ENCODE peak calls at places on chromosomes 4 and X, in ten cellular contexts. One of them, this sample, is unnamed.

GRCh38 chr4:52051615-52052474 is 741 bp downstream of the SPATA18 start:
- DNase-seq in brain microvascular endothelial cell: peak
- DNase-seq in testis: peak
- DNase-seq in upper lobe of left lung: peak
- DNase-seq in coronary artery: peak
- DNase-seq in foreskin fibroblast: peak
- DNase-seq in HL-60: peak
- DNase-seq in CD4-positive, alpha-beta T cell: no peak
- DNase-seq in fibroblast of lung: peak
- DNase-seq in lower leg skin: peak
- DNase-seq in this sample: peak

GRCh38 chrX:1390621-1391369 is 1.1 kb downstream of the SLC25A6 start:
- DNase-seq in foreskin fibroblast: no peak
- DNase-seq in fibroblast of lung: no peak
- DNase-seq in brain microvascular endothelial cell: no peak
- DNase-seq in HL-60: no peak
- DNase-seq in testis: peak
- DNase-seq in coronary artery: no peak
- DNase-seq in CD4-positive, alpha-beta T cell: no peak
- DNase-seq in upper lobe of left lung: peak
- DNase-seq in lower leg skin: no peak
- DNase-seq in this sample: no peak

GRCh38 chr4:90318208-90318607 is 191.0 kb downstream of the CCSER1 start:
- DNase-seq in lower leg skin: no peak
- DNase-seq in HL-60: no peak
- DNase-seq in coronary artery: no peak
- DNase-seq in testis: no peak
- DNase-seq in foreskin fibroblast: peak
- DNase-seq in brain microvascular endothelial cell: peak
- DNase-seq in CD4-positive, alpha-beta T cell: no peak
- DNase-seq in fibroblast of lung: peak
- DNase-seq in upper lobe of left lung: no peak
- DNase-seq in this sample: no peak

GRCh38 chr4:108168672-108169562 is at the start of gene LEF1:
- DNase-seq in testis: peak
- DNase-seq in CD4-positive, alpha-beta T cell: peak
- DNase-seq in brain microvascular endothelial cell: peak
- DNase-seq in fibroblast of lung: peak
- DNase-seq in lower leg skin: no peak
- DNase-seq in coronary artery: no peak
- DNase-seq in foreskin fibroblast: peak
- DNase-seq in upper lobe of left lung: no peak
- DNase-seq in HL-60: no peak
- DNase-seq in this sample: peak

GRCh38 chr4:99615210-99615834 is 40.7 kb downstream of the MTTP start:
- DNase-seq in coronary artery: no peak
- DNase-seq in fibroblast of lung: no peak
- DNase-seq in CD4-positive, alpha-beta T cell: no peak
- DNase-seq in testis: no peak
- DNase-seq in brain microvascular endothelial cell: no peak
- DNase-seq in HL-60: no peak
- DNase-seq in lower leg skin: no peak
- DNase-seq in foreskin fibroblast: peak
- DNase-seq in upper lobe of left lung: no peak
- DNase-seq in this sample: no peak

GRCh38 chr4:39047691-39048090 is 14.3 kb upstream of the KLHL5 start:
- DNase-seq in HL-60: no peak
- DNase-seq in upper lobe of left lung: no peak
- DNase-seq in testis: no peak
- DNase-seq in foreskin fibroblast: peak
- DNase-seq in fibroblast of lung: no peak
- DNase-seq in CD4-positive, alpha-beta T cell: no peak
- DNase-seq in coronary artery: no peak
- DNase-seq in lower leg skin: no peak
- DNase-seq in brain microvascular endothelial cell: peak
- DNase-seq in this sample: no peak

GRCh38 chrX:39477438-39478120 is 620.2 kb downstream of the BCOR start:
- DNase-seq in fibroblast of lung: peak
- DNase-seq in brain microvascular endothelial cell: peak
- DNase-seq in foreskin fibroblast: no peak
- DNase-seq in upper lobe of left lung: no peak
- DNase-seq in lower leg skin: no peak
- DNase-seq in CD4-positive, alpha-beta T cell: no peak
- DNase-seq in coronary artery: no peak
- DNase-seq in testis: no peak
- DNase-seq in HL-60: no peak
- DNase-seq in this sample: no peak

GRCh38 chr4:28225005-28225404 is 1364.4 kb downstream of the STIM2 start:
- DNase-seq in brain microvascular endothelial cell: peak
- DNase-seq in HL-60: no peak
- DNase-seq in foreskin fibroblast: peak
- DNase-seq in coronary artery: no peak
- DNase-seq in fibroblast of lung: peak
- DNase-seq in lower leg skin: no peak
- DNase-seq in CD4-positive, alpha-beta T cell: no peak
- DNase-seq in upper lobe of left lung: no peak
- DNase-seq in testis: no peak
- DNase-seq in this sample: no peak

GRCh38 chrX:108000751-108001150 is 18.6 kb upstream of the TEX13B start:
- DNase-seq in foreskin fibroblast: peak
- DNase-seq in coronary artery: no peak
- DNase-seq in upper lobe of left lung: no peak
- DNase-seq in HL-60: no peak
- DNase-seq in brain microvascular endothelial cell: no peak
- DNase-seq in testis: no peak
- DNase-seq in lower leg skin: peak
- DNase-seq in CD4-positive, alpha-beta T cell: no peak
- DNase-seq in fibroblast of lung: no peak
- DNase-seq in this sample: no peak

GRCh38 chrX:107996124-107996523 is 14.0 kb upstream of the TEX13B start:
- DNase-seq in HL-60: no peak
- DNase-seq in CD4-positive, alpha-beta T cell: no peak
- DNase-seq in coronary artery: no peak
- DNase-seq in upper lobe of left lung: no peak
- DNase-seq in brain microvascular endothelial cell: no peak
- DNase-seq in lower leg skin: no peak
- DNase-seq in fibroblast of lung: no peak
- DNase-seq in foreskin fibroblast: no peak
- DNase-seq in testis: no peak
- DNase-seq in this sample: no peak

DNA sequence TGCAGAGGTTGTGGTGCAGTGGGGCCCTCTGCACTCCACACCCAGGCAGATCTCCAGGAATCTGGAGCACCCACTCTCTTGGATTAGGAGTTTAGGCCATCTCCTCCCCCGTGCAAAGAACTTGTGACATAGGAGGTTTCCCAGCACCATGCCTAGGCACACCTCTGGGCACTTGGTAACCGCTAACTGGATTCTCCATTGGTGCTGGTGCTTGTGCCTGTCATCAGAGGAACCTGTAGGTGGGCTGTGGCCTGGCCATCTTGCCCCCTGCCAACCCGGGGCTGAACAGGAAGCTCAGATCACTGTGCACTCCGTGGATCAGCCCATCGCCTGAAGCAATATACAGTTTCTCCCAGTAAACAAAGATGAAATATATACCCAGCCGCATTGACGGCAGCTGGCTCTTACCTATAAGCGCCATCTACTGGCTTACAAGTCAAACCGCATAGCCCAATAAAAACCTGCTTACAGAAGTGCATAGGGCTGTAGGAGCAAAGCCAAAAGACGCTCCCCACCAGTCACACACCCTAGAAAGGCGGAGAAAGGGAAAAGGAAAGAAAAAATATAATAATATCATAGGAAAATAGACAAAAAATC is 19.1 kb upstream of the TEX13B start:
- DNase-seq in coronary artery: no peak
- DNase-seq in brain microvascular endothelial cell: peak
- DNase-seq in CD4-positive, alpha-beta T cell: no peak
- DNase-seq in HL-60: peak
- DNase-seq in fibroblast of lung: peak
- DNase-seq in lower leg skin: peak
- DNase-seq in testis: no peak
- DNase-seq in foreskin fibroblast: peak
- DNase-seq in upper lobe of left lung: no peak
- DNase-seq in this sample: peak
- TF ChIP-seq CTCF in coronary artery: no peak
- TF ChIP-seq CTCF in brain microvascular endothelial cell: peak
- TF ChIP-seq CTCF in CD4-positive, alpha-beta T cell: peak
- TF ChIP-seq CTCF in HL-60: peak
- TF ChIP-seq CTCF in fibroblast of lung: peak
- TF ChIP-seq CTCF in lower leg skin: no peak
- TF ChIP-seq CTCF in testis: no peak
- TF ChIP-seq CTCF in foreskin fibroblast: peak
- TF ChIP-seq CTCF in upper lobe of left lung: no peak
- TF ChIP-seq CTCF in this sample: peak

GRCh38 chr4:26161030-26161824 is 159.6 kb upstream of the RBPJ start:
- DNase-seq in testis: no peak
- DNase-seq in lower leg skin: no peak
- DNase-seq in brain microvascular endothelial cell: no peak
- DNase-seq in upper lobe of left lung: no peak
- DNase-seq in foreskin fibroblast: peak
- DNase-seq in coronary artery: no peak
- DNase-seq in CD4-positive, alpha-beta T cell: no peak
- DNase-seq in HL-60: no peak
- DNase-seq in fibroblast of lung: no peak
- DNase-seq in this sample: no peak
- TF ChIP-seq CTCF in testis: no peak
- TF ChIP-seq CTCF in lower leg skin: no peak
- TF ChIP-seq CTCF in brain microvascular endothelial cell: peak
- TF ChIP-seq CTCF in upper lobe of left lung: no peak
- TF ChIP-seq CTCF in foreskin fibroblast: no peak
- TF ChIP-seq CTCF in coronary artery: no peak
- TF ChIP-seq CTCF in CD4-positive, alpha-beta T cell: no peak
- TF ChIP-seq CTCF in HL-60: no peak
- TF ChIP-seq CTCF in fibroblast of lung: peak
- TF ChIP-seq CTCF in this sample: peak

GRCh38 chr4:184287697-184288255 is 70.1 kb upstream of the ENPP6 start:
- DNase-seq in foreskin fibroblast: peak
- DNase-seq in lower leg skin: no peak
- DNase-seq in upper lobe of left lung: peak
- DNase-seq in HL-60: no peak
- DNase-seq in coronary artery: no peak
- DNase-seq in testis: no peak
- DNase-seq in CD4-positive, alpha-beta T cell: no peak
- DNase-seq in brain microvascular endothelial cell: peak
- DNase-seq in fibroblast of lung: peak
- DNase-seq in this sample: no peak
- TF ChIP-seq CTCF in foreskin fibroblast: peak
- TF ChIP-seq CTCF in lower leg skin: no peak
- TF ChIP-seq CTCF in upper lobe of left lung: peak
- TF ChIP-seq CTCF in HL-60: no peak
- TF ChIP-seq CTCF in coronary artery: no peak
- TF ChIP-seq CTCF in testis: no peak
- TF ChIP-seq CTCF in CD4-positive, alpha-beta T cell: no peak
- TF ChIP-seq CTCF in brain microvascular endothelial cell: peak
- TF ChIP-seq CTCF in fibroblast of lung: peak
- TF ChIP-seq CTCF in this sample: peak

GRCh38 chrX:53458082-53458481 is 23.9 kb upstream of the HSD17B10 start:
- DNase-seq in brain microvascular endothelial cell: no peak
- DNase-seq in CD4-positive, alpha-beta T cell: no peak
- DNase-seq in lower leg skin: no peak
- DNase-seq in upper lobe of left lung: no peak
- DNase-seq in testis: no peak
- DNase-seq in coronary artery: no peak
- DNase-seq in HL-60: no peak
- DNase-seq in fibroblast of lung: no peak
- DNase-seq in foreskin fibroblast: peak
- DNase-seq in this sample: no peak
- TF ChIP-seq CTCF in brain microvascular endothelial cell: peak
- TF ChIP-seq CTCF in CD4-positive, alpha-beta T cell: no peak
- TF ChIP-seq CTCF in lower leg skin: no peak
- TF ChIP-seq CTCF in upper lobe of left lung: no peak
- TF ChIP-seq CTCF in testis: no peak
- TF ChIP-seq CTCF in coronary artery: no peak
- TF ChIP-seq CTCF in HL-60: no peak
- TF ChIP-seq CTCF in fibroblast of lung: peak
- TF ChIP-seq CTCF in foreskin fibroblast: peak
- TF ChIP-seq CTCF in this sample: no peak

DNA sequence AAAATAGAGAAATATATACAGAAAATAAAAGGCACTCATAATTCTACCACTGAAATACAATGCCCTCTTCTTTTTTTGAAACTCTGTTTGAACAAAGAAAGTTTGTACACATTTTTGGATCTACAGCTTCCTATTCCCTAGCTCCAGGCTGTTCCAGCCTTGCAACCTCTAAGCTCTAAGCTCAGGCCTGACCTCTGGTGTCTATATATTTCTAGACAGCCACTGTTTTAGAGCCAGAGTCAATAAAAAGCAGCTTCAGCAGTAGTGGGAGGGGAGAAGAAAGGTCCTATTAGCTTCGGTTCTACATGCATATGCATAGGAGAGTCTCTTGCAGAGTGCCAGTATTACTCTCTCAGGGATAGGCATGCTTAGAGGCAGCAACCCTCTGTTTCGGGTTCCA is 39.7 kb downstream of the CLDN2 start:
- DNase-seq in lower leg skin: no peak
- DNase-seq in upper lobe of left lung: no peak
- DNase-seq in CD4-positive, alpha-beta T cell: no peak
- DNase-seq in HL-60: no peak
- DNase-seq in testis: no peak
- DNase-seq in fibroblast of lung: no peak
- DNase-seq in foreskin fibroblast: peak
- DNase-seq in brain microvascular endothelial cell: peak
- DNase-seq in coronary artery: no peak
- DNase-seq in this sample: no peak
- TF ChIP-seq CTCF in lower leg skin: no peak
- TF ChIP-seq CTCF in upper lobe of left lung: no peak
- TF ChIP-seq CTCF in CD4-positive, alpha-beta T cell: no peak
- TF ChIP-seq CTCF in HL-60: no peak
- TF ChIP-seq CTCF in testis: no peak
- TF ChIP-seq CTCF in fibroblast of lung: peak
- TF ChIP-seq CTCF in foreskin fibroblast: peak
- TF ChIP-seq CTCF in brain microvascular endothelial cell: peak
- TF ChIP-seq CTCF in coronary artery: no peak
- TF ChIP-seq CTCF in this sample: no peak

This sample was measured in GM13977.